ENCODE peak calls at places on chromosomes 4 and X, in nine cellular contexts. Z is amniotic epithelial cell; S is T-helper 2 cell; N is NCI-H1436; J is memory B cell; Y is Jurkat, Clone E6-1; L is H4; P is neural crest cell; A is Ammon's horn. M is an unnamed sample.

GRCh38 chrX:103941201-103941975 is 21.0 kb upstream of the TMSB15B start:
- DNase-seq in Y (peak; percentile 33), J (no peak), L (peak; percentile 29), N (peak; percentile 10), A (peak; percentile 42), Z (peak; percentile 19), S (no peak), P (no peak), M (peak; percentile 8)

GRCh38 chrX:19624754-19625153 is 109.4 kb upstream of the MAP3K15 start:
- DNase-seq in P (no peak), Y (no peak), Z (peak; percentile 7), A (no peak), L (no peak), N (no peak), J (no peak), S (no peak), M (no peak)

GRCh38 chrX:125295337-125295736 is 24.3 kb upstream of the TEX13C start:
- DNase-seq in L (peak; percentile 10), P (no peak), N (no peak), A (no peak), Z (peak; percentile 15), Y (no peak), J (no peak), S (no peak), M (no peak)

GRCh38 chr4:140137654-140138053 is 16.3 kb downstream of the MAML3 start:
- DNase-seq in A (no peak), P (no peak), L (peak; percentile 23), Y (no peak), N (no peak), Z (peak; percentile 80), J (no peak), S (no peak), M (no peak)

GRCh38 chrX:12974217-12974796 is 603 bp upstream of the TMSB4X start:
- DNase-seq in Z (peak; percentile 38), N (peak; percentile 16), A (no peak), L (peak; percentile 29), P (peak; percentile 38), Y (no peak), J (no peak), S (no peak), M (no peak)

GRCh38 chr4:169335331-169335730 is 64.6 kb upstream of the SH3RF1 start:
- DNase-seq in Y (no peak), L (no peak), N (no peak), A (no peak), P (no peak), J (no peak), Z (peak; percentile 77), S (no peak), M (no peak)

GRCh38 chrX:65668362-65669310 is 1.2 kb downstream of the MSN start:
- DNase-seq in P (peak; percentile 2), S (peak; percentile 9), A (peak; percentile 61), Z (peak; percentile 57), N (peak; percentile 79), Y (peak; percentile 73), J (no peak), L (peak; percentile 87), M (peak; percentile 41)

GRCh38 chr4:76007089-76007559 is at the start of gene CXCL9:
- DNase-seq in J (no peak), Z (no peak), Y (no peak), S (no peak), N (no peak), P (no peak), A (no peak), L (no peak), M (no peak)

GRCh38 chr4:36006226-36006625 is 238.1 kb downstream of the ARAP2 start:
- DNase-seq in J (no peak), S (no peak), P (no peak), N (no peak), A (no peak), L (peak; percentile 57), Z (peak; percentile 91), Y (no peak), M (no peak)

GRCh38 chr4:98027827-98028226 is 115.4 kb downstream of the STPG2 start:
- DNase-seq in L (peak; percentile 33), N (no peak), J (no peak), Y (peak; percentile 8), S (no peak), Z (peak; percentile 1), A (no peak), P (no peak), M (no peak)

GRCh38 chrX:12441376-12442128 is 303.3 kb downstream of the FRMPD4 start:
- DNase-seq in J (no peak), Z (peak; percentile 68), Y (no peak), N (no peak), A (no peak), L (peak; percentile 47), S (no peak), P (no peak), M (no peak)

M was measured in putamen.